ENCODE peak calls at places on chromosomes 13 and 19, in seven cellular contexts. C is stomach, X is tibial nerve, R is transverse colon, E is suprapubic skin, M is adrenal gland, K is upper lobe of left lung. U is an unnamed sample.

GRCh38 chr13:113060557-113061270 is 44.9 kb upstream of the F7 start:
- DNase-seq in C (no peak), X (no peak), R (no peak), E (peak), M (no peak), K (no peak), U (no peak)

GRCh38 chr13:76129305-76130040 is 493.3 kb downstream of the LMO7 start:
- DNase-seq in C (no peak), X (no peak), R (no peak), E (no peak), M (no peak), K (no peak), U (no peak)

GRCh38 chr19:50258918-50259372 is 55.5 kb downstream of the MYH14 start:
- DNase-seq in C (peak), X (no peak), R (peak), E (no peak), M (no peak), K (no peak), U (peak)

GRCh38 chr19:373391-374182 is 29.0 kb upstream of the MIER2 start:
- DNase-seq in C (no peak), X (no peak), R (no peak), E (no peak), M (no peak), K (no peak), U (no peak)

GRCh38 chr13:77729502-77730221 is 32.2 kb downstream of the SLAIN1 start:
- DNase-seq in C (no peak), X (no peak), R (no peak), E (no peak), M (peak), K (no peak), U (no peak)

GRCh38 chr13:99996177-99996705 is 14.7 kb downstream of the ZIC2 start:
- DNase-seq in C (no peak), X (no peak), R (no peak), E (no peak), M (no peak), K (no peak), U (peak)

GRCh38 chr13:98476106-98476505 is 100.8 kb downstream of the STK24 start:
- DNase-seq in C (no peak), X (no peak), R (no peak), E (no peak), M (no peak), K (no peak), U (no peak)

GRCh38 chr13:50448535-50448981 is 394.9 kb downstream of the DLEU7 start:
- DNase-seq in C (no peak), X (no peak), R (no peak), E (no peak), M (no peak), K (no peak), U (no peak)

GRCh38 chr13:28640861-28641599 is 17.9 kb upstream of the POMP start:
- DNase-seq in C (no peak), X (no peak), R (no peak), E (no peak), M (no peak), K (no peak), U (no peak)

GRCh38 chr19:5212101-5212500 is 128.5 kb downstream of the PTPRS start:
- DNase-seq in C (no peak), X (no peak), R (no peak), E (no peak), M (no peak), K (no peak), U (no peak)

GRCh38 chr19:2195914-2196313 is 32.2 kb downstream of the DOT1L start:
- DNase-seq in C (no peak), X (no peak), R (no peak), E (no peak), M (no peak), K (no peak), U (no peak)

GRCh38 chr19:13839193-13839937 is 37.6 kb upstream of the NANOS3 start:
- DNase-seq in C (peak), X (peak), R (peak), E (peak), M (peak), K (peak), U (peak)

GRCh38 chr13:28313579-28313978 is 175.2 kb downstream of the PAN3 start:
- DNase-seq in C (no peak), X (no peak), R (no peak), E (no peak), M (no peak), K (no peak), U (peak)

GRCh38 chr19:14146789-14147216 is 10.4 kb upstream of the ASF1B start:
- DNase-seq in C (no peak), X (no peak), R (no peak), E (no peak), M (no peak), K (no peak), U (no peak)

GRCh38 chr13:46143239-46143701 is 38.4 kb upstream of the CPB2 start:
- DNase-seq in C (no peak), X (no peak), R (no peak), E (no peak), M (no peak), K (no peak), U (no peak)

GRCh38 chr19:5828661-5829566 is 10.6 kb downstream of the FUT6 start:
- DNase-seq in C (peak), X (no peak), R (peak), E (no peak), M (peak), K (no peak), U (peak)

GRCh38 chr19:3981373-3981735 is 3.9 kb downstream of the EEF2 start:
- DNase-seq in C (no peak), X (no peak), R (no peak), E (no peak), M (no peak), K (no peak), U (no peak)

GRCh38 chr13:85386424-85386823 is 412.8 kb downstream of the SLITRK6 start:
- DNase-seq in C (no peak), X (no peak), R (no peak), E (no peak), M (no peak), K (no peak), U (no peak)

GRCh38 chr13:33490461-33491327 is 205.1 kb upstream of the STARD13 start:
- DNase-seq in C (no peak), X (no peak), R (no peak), E (no peak), M (no peak), K (no peak), U (no peak)

GRCh38 chr13:23469901-23470525 is 36.5 kb upstream of the SACS start:
- DNase-seq in C (no peak), X (no peak), R (no peak), E (no peak), M (no peak), K (no peak), U (no peak)

GRCh38 chr19:10815007-10815531 is 20.9 kb downstream of the TMED1 start:
- DNase-seq in C (no peak), X (no peak), R (no peak), E (no peak), M (no peak), K (no peak), U (no peak)

GRCh38 chr19:41859618-41860418 is at the start of gene RPS19:
- DNase-seq in C (peak), X (peak), R (peak), E (peak), M (peak), K (peak), U (peak)

GRCh38 chr19:37594982-37595382 is 306 bp downstream of the ZNF540 start:
- DNase-seq in C (peak), X (peak), R (peak), E (peak), M (peak), K (peak), U (peak)

GRCh38 chr13:51478418-51479198 is 25.8 kb upstream of the INTS6 start:
- DNase-seq in C (no peak), X (no peak), R (no peak), E (no peak), M (peak), K (no peak), U (no peak)

GRCh38 chr19:39506944-39507714 is 7.8 kb upstream of the SELENOV start:
- DNase-seq in C (no peak), X (no peak), R (no peak), E (no peak), M (no peak), K (no peak), U (peak)

GRCh38 chr13:44116562-44117315 is 237.0 kb downstream of the LACC1 start:
- DNase-seq in C (no peak), X (no peak), R (no peak), E (no peak), M (no peak), K (no peak), U (peak)

GRCh38 chr13:31982540-31982939 is 49.0 kb upstream of the FRY start:
- DNase-seq in C (peak), X (peak), R (peak), E (no peak), M (peak), K (peak), U (no peak)

GRCh38 chr13:44364019-44364418 is 9.6 kb upstream of the SERP2 start:
- DNase-seq in C (no peak), X (no peak), R (no peak), E (no peak), M (no peak), K (no peak), U (no peak)

GRCh38 chr19:9309974-9310446 is 372 bp upstream of the ZNF699 start:
- DNase-seq in C (peak), X (peak), R (peak), E (peak), M (peak), K (peak), U (no peak)

GRCh38 chr13:92473736-92474465 is 752.7 kb upstream of the GPC6 start:
- DNase-seq in C (no peak), X (no peak), R (no peak), E (no peak), M (no peak), K (no peak), U (no peak)

GRCh38 chr13:51928231-51928630 is 66.5 kb downstream of the CCDC70 start:
- DNase-seq in C (no peak), X (no peak), R (no peak), E (no peak), M (no peak), K (no peak), U (no peak)

GRCh38 chr13:65613004-65613403 is 1617.1 kb downstream of the PCDH9 start:
- DNase-seq in C (no peak), X (no peak), R (no peak), E (no peak), M (no peak), K (no peak), U (no peak)

GRCh38 chr13:35283856-35284255 is 192.6 kb downstream of the MAB21L1 start:
- DNase-seq in C (no peak), X (no peak), R (peak), E (no peak), M (no peak), K (no peak), U (no peak)

GRCh38 chr13:108274718-108275117 is 5.2 kb downstream of the TNFSF13B start:
- DNase-seq in C (no peak), X (no peak), R (no peak), E (no peak), M (no peak), K (no peak), U (no peak)

GRCh38 chr13:112903606-112904195 is 65.3 kb upstream of the MCF2L start:
- DNase-seq in C (no peak), X (no peak), R (no peak), E (peak), M (no peak), K (no peak), U (no peak)

GRCh38 chr13:94917814-94918213 is 205.5 kb upstream of the SOX21 start:
- DNase-seq in C (no peak), X (no peak), R (no peak), E (no peak), M (no peak), K (no peak), U (no peak)

GRCh38 chr13:75319244-75319643 is 162.7 kb downstream of the TBC1D4 start:
- DNase-seq in C (no peak), X (no peak), R (no peak), E (no peak), M (no peak), K (no peak), U (no peak)

GRCh38 chr19:1104452-1105216 is 840 bp downstream of the GPX4 start:
- DNase-seq in C (peak), X (peak), R (peak), E (no peak), M (peak), K (peak), U (peak)

GRCh38 chr13:105139380-105140285 is 1395.8 kb downstream of the EFNB2 start:
- DNase-seq in C (peak), X (no peak), R (peak), E (no peak), M (peak), K (peak), U (peak)
- TF ChIP-seq POLR2A in C (no peak), X (no peak), R (no peak), E (no peak), M (no peak), K (no peak), U (peak)

GRCh38 chr19:7293795-7294570 is at the start of gene INSR:
- DNase-seq in C (peak), X (peak), R (peak), E (peak), M (peak), K (peak), U (peak)
- TF ChIP-seq POLR2A in C (no peak), X (peak), R (peak), E (no peak), M (peak), K (no peak), U (no peak)

DNA sequence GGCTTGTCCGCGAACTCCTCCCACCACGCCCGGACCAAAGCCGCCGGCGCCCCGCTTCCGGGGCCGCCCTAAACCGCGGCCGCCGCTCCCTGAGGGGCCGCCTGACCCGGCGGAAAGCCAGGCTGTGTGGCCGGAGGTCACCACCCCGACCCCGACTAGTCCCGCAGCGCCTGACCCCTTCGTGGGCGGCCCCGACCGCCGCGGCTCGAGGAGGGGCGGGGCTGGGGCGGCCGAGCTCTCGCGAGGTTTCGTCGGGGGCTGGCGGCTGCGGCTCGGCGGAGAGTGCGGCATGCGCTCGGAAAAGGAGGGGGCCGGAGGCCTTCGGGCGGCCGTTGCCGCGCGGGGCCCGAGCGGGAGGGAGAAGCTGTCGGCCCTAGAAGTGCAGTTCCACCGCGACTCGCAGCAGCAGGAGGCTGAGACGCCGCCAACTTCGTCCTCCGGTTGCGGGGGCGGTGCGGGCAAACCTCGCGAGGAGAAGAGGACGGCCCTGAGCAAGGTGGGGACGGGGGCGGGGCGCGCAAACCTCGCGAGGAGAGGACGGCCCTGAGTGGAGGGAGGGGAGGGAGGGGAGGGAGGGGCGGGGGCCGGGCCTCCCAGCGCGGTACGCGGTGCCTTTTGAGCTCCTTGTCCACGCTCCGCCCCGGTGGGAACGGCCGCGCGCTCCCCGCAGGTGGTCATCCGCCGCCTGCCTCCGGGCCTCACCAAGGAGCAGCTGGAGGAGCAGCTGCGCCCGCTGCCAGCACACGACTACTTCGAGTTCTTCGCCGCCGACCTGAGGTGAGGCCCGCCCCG is at the start of gene UPF3A:
- DNase-seq in C (peak), X (peak), R (peak), E (peak), M (peak), K (peak), U (peak)
- TF ChIP-seq POLR2A in C (peak), X (peak), R (peak), E (no peak), M (peak), K (no peak), U (peak)

DNA sequence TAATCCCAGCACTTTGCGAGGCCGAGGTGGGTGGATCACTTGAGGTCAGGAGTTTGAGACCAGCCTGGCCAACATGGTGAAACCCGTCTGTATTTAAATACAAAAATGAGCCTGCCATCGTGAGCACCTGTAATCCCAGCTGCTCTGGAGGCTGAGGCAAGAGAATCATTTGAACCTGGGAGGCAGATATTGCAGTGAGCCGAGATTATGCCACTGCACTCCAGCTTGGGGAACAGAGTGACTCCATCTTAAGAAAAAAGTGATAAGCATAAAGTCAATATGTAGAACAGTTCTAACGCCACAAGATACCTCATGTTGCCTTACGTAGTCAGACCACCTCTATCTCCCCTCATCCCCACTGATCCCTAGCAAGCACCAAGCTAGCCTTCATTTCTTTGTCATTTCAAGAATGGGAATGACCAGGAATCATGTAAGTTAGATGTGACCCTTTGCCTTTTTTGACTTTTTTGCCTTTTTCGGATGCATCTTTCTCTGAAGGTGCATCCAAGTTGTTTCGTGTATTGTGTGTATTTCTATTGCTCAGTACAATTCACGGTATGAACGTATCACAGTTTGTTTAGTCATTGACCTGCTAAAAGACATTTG is 6.4 kb downstream of the RPL21 start:
- DNase-seq in C (no peak), X (no peak), R (no peak), E (no peak), M (no peak), K (no peak), U (peak)
- TF ChIP-seq POLR2A in C (no peak), X (no peak), R (no peak), E (no peak), M (no peak), K (no peak), U (peak)

GRCh38 chr13:20412761-20413355 is 112.8 kb downstream of the CRYL1 start:
- DNase-seq in C (no peak), X (no peak), R (no peak), E (peak), M (no peak), K (no peak), U (no peak)
- TF ChIP-seq POLR2A in C (no peak), X (no peak), R (no peak), E (no peak), M (no peak), K (no peak), U (no peak)

GRCh38 chr19:58400916-58401824 is 5.7 kb downstream of the RNF225 start:
- DNase-seq in C (peak), X (peak), R (peak), E (peak), M (peak), K (peak), U (peak)
- TF ChIP-seq POLR2A in C (peak), X (peak), R (peak), E (no peak), M (peak), K (no peak), U (peak)

DNA sequence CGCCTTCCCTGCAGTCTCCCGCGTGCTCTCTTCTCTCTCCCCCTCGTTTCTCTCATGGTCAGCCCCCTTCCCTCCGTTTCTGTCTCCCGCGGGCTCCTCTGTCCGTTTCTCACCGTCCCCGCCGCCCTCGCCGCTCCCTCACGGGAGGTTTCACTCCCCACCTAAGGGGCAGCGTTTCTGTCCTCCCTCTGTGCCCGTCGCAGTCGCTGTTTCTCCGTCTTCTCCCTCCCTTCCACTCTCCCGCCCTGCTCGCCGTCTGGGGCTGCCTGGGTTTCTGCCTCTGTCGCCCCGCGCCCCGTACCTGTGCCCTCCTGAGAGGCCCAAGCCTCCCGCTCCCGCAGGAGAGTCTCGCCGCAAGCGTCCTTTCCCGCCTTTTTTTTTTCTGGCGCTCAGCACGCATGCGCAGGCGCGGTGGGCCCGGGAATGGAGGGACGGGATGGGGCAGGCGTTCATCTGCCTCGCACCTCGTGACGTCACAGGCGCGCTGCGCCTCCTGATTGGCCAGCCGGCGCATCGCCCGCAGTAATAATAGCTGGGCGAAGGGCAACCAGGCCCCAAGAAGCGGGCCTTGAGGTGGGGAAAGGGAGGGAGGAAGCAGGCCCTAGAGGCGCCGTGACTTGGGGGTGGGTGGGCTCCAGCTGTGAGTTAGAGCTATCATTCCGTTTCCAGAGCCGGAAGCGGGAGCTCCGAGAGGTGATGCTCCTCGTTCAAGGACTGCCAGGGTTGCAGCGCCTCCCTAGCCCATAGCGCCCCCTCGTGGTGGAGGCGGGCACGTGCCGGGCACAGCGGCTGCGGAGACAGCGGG is 15.4 kb downstream of the SSC5D start:
- DNase-seq in C (peak), X (peak), R (peak), E (peak), M (peak), K (peak), U (peak)
- TF ChIP-seq POLR2A in C (no peak), X (no peak), R (no peak), E (no peak), M (peak), K (no peak), U (no peak)

U was measured in erythroblast.